ENCODE peak calls at places on chromosomes 11 and 22, in nine cellular contexts. X is BE2C, K is cardiac muscle cell, I is fibroblast of gingiva, S is HTR-8/SVneo, E is transverse colon, P is GM12891, R is NCI-H1105, T is PC-3. V is an unnamed sample.

GRCh38 chr22:46106279-46107022 is 43.9 kb upstream of the PPARA start:
- DNase-seq in X (peak; percentile 48), K (no peak), I (no peak), S (no peak), E (no peak), P (no peak), R (no peak), T (no peak), V (no peak)

GRCh38 chr11:60680455-60681119 is 18.8 kb upstream of the MS4A8 start:
- DNase-seq in X (no peak), K (no peak), I (no peak), S (no peak), E (no peak), P (no peak), R (no peak), T (no peak), V (no peak)

GRCh38 chr22:20099099-20099711 is 16.7 kb upstream of the RANBP1 start:
- DNase-seq in X (no peak), K (no peak), I (no peak), S (no peak), E (no peak), P (no peak), R (no peak), T (no peak), V (no peak)

GRCh38 chr22:49666146-49666809 is 161.4 kb downstream of the BRD1 start:
- DNase-seq in X (no peak), K (no peak), I (no peak), S (no peak), E (peak; percentile 2), P (no peak), R (no peak), T (no peak), V (no peak)

GRCh38 chr22:32562396-32562795 is 87.8 kb downstream of the FBXO7 start:
- DNase-seq in X (no peak), K (no peak), I (no peak), S (no peak), E (no peak), P (no peak), R (no peak), T (no peak), V (no peak)

GRCh38 chr11:117221775-117222517 is 9.9 kb downstream of the PCSK7 start:
- DNase-seq in X (no peak), K (peak; percentile 85), I (peak; percentile 90), S (no peak), E (peak; percentile 67), P (no peak), R (peak; percentile 78), T (peak; percentile 82), V (peak; percentile 41)

GRCh38 chr22:46761539-46762237 is 762 bp upstream of the TBC1D22A start:
- DNase-seq in X (no peak), K (peak; percentile 17), I (no peak), S (no peak), E (no peak), P (no peak), R (no peak), T (no peak), V (no peak)

GRCh38 chr11:93967944-93968343 is 53.2 kb upstream of the HEPHL1 start:
- DNase-seq in X (no peak), K (no peak), I (no peak), S (no peak), E (no peak), P (no peak), R (no peak), T (peak; percentile 36), V (no peak)